ENCODE peak calls at places on chromosomes 16 and 17, in five cellular contexts. One of them, this sample, is unnamed.

GRCh38 chr17:35160354-35161201 is 13.0 kb downstream of the UNC45B start:
- DNase-seq in CD4-positive, alpha-beta memory T cell: peak
- DNase-seq in uterus: no peak
- DNase-seq in prostate gland: no peak
- DNase-seq in esophagus muscularis mucosa: no peak
- DNase-seq in this sample: peak

GRCh38 chr16:59573528-59574271 is 839.6 kb upstream of the GOT2 start:
- DNase-seq in CD4-positive, alpha-beta memory T cell: no peak
- DNase-seq in uterus: no peak
- DNase-seq in prostate gland: no peak
- DNase-seq in esophagus muscularis mucosa: no peak
- DNase-seq in this sample: no peak

GRCh38 chr17:81609541-81610353 is 27.2 kb downstream of the NPLOC4 start:
- DNase-seq in CD4-positive, alpha-beta memory T cell: no peak
- DNase-seq in uterus: no peak
- DNase-seq in prostate gland: no peak
- DNase-seq in esophagus muscularis mucosa: no peak
- DNase-seq in this sample: no peak

GRCh38 chr17:3544365-3544764 is 13.2 kb downstream of the TRPV3 start:
- DNase-seq in CD4-positive, alpha-beta memory T cell: no peak
- DNase-seq in uterus: no peak
- DNase-seq in prostate gland: no peak
- DNase-seq in esophagus muscularis mucosa: no peak
- DNase-seq in this sample: no peak

GRCh38 chr17:17315142-17315821 is 12.1 kb downstream of the NT5M start:
- DNase-seq in CD4-positive, alpha-beta memory T cell: no peak
- DNase-seq in uterus: no peak
- DNase-seq in prostate gland: peak
- DNase-seq in esophagus muscularis mucosa: no peak
- DNase-seq in this sample: no peak

GRCh38 chr17:19270347-19270950 is 33.3 kb downstream of the EPN2 start:
- DNase-seq in CD4-positive, alpha-beta memory T cell: no peak
- DNase-seq in uterus: no peak
- DNase-seq in prostate gland: no peak
- DNase-seq in esophagus muscularis mucosa: no peak
- DNase-seq in this sample: no peak

GRCh38 chr17:81491193-81491592 is 21.4 kb downstream of the ACTG1 start:
- DNase-seq in CD4-positive, alpha-beta memory T cell: no peak
- DNase-seq in uterus: no peak
- DNase-seq in prostate gland: no peak
- DNase-seq in esophagus muscularis mucosa: no peak
- DNase-seq in this sample: no peak

GRCh38 chr17:43608313-43608712 is 53.4 kb downstream of the MEOX1 start:
- DNase-seq in CD4-positive, alpha-beta memory T cell: no peak
- DNase-seq in uterus: no peak
- DNase-seq in prostate gland: no peak
- DNase-seq in esophagus muscularis mucosa: no peak
- DNase-seq in this sample: no peak

GRCh38 chr17:66716236-66717026 is 118.5 kb upstream of the CACNG5 start:
- DNase-seq in CD4-positive, alpha-beta memory T cell: no peak
- DNase-seq in uterus: no peak
- DNase-seq in prostate gland: no peak
- DNase-seq in esophagus muscularis mucosa: no peak
- DNase-seq in this sample: no peak

GRCh38 chr16:30669026-30670000 is 11.1 kb downstream of the FBRS start:
- DNase-seq in CD4-positive, alpha-beta memory T cell: no peak
- DNase-seq in uterus: no peak
- DNase-seq in prostate gland: no peak
- DNase-seq in esophagus muscularis mucosa: no peak
- DNase-seq in this sample: no peak

DNA sequence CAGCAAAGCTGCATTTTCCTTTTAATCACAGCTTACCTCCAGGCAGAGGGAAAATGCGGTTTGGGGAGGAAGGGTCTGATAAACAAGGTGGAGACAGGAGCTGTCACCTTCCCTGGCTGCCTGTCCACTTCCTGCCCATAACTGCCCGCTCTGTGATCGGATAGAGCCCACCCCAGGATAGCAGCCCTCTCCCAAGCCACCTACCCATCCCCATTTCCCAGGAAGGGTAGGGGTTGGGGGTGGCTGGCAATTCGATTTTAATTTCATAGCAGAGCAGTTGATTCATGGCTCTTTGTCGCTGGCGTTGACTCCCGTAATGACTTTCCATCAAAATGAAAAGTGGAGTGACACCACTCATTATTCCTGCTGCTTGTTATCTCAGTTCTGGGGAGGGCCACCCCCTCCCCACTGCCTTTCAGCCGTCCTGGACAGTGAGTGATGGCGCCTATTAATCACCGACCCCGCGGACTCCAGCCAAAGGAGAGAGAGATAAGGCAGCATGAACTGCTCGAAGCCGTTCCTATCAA is 11.2 kb downstream of the CDK5RAP3 start:
- DNase-seq in CD4-positive, alpha-beta memory T cell: no peak
- DNase-seq in uterus: no peak
- DNase-seq in prostate gland: no peak
- DNase-seq in esophagus muscularis mucosa: no peak
- DNase-seq in this sample: no peak
- H3K4me3 ChIP-seq in CD4-positive, alpha-beta memory T cell: no peak
- H3K4me3 ChIP-seq in uterus: no peak
- H3K4me3 ChIP-seq in prostate gland: no peak
- H3K4me3 ChIP-seq in esophagus muscularis mucosa: no peak
- H3K4me3 ChIP-seq in this sample: no peak

GRCh38 chr17:42518755-42519545 is 17.1 kb upstream of the NAGLU start:
- DNase-seq in CD4-positive, alpha-beta memory T cell: no peak
- DNase-seq in uterus: peak
- DNase-seq in prostate gland: no peak
- DNase-seq in esophagus muscularis mucosa: no peak
- DNase-seq in this sample: no peak
- H3K4me3 ChIP-seq in CD4-positive, alpha-beta memory T cell: no peak
- H3K4me3 ChIP-seq in uterus: no peak
- H3K4me3 ChIP-seq in prostate gland: no peak
- H3K4me3 ChIP-seq in esophagus muscularis mucosa: no peak
- H3K4me3 ChIP-seq in this sample: no peak

DNA sequence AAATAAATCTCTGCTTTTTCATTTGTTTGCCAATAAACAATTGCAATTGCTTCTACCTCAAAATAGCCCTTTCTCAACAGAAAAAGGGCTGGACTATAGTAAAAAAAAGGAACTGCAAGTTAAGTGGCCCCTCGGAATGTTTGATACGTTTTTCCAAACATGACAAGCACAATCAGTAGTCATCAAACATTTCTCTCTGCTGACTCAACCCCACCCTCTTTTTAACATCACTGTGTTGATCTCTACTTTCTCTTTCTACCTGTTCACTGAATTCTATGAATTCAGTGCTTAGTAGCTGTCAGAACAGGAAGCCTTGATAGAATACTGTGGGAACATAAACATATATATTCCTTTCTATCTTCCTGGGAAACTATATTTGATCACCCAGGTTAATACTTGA is 116.5 kb upstream of the AXIN2 start:
- DNase-seq in CD4-positive, alpha-beta memory T cell: no peak
- DNase-seq in uterus: no peak
- DNase-seq in prostate gland: no peak
- DNase-seq in esophagus muscularis mucosa: no peak
- DNase-seq in this sample: no peak
- H3K4me3 ChIP-seq in CD4-positive, alpha-beta memory T cell: no peak
- H3K4me3 ChIP-seq in uterus: no peak
- H3K4me3 ChIP-seq in prostate gland: no peak
- H3K4me3 ChIP-seq in esophagus muscularis mucosa: no peak
- H3K4me3 ChIP-seq in this sample: no peak

DNA sequence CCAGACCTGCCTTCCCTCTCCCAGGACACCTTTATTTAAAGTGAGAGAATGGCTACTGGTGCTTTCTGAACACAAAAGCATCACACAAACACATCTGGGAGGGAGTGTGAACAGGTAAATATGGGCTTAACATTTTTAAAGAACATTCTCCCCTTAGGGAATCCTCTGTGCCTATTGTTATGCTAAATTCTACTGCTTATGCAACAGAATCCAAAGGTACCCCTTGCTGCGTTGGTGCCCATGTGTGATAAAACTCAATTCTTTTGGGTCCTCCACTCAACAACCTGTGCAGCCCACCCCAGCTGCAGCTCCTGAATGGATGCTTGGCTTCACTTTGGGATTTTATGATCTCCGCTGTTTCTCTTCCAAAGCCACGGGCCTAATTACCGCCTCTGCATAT is 23.8 kb downstream of the RHBDL3 start:
- DNase-seq in CD4-positive, alpha-beta memory T cell: no peak
- DNase-seq in uterus: no peak
- DNase-seq in prostate gland: no peak
- DNase-seq in esophagus muscularis mucosa: no peak
- DNase-seq in this sample: no peak
- H3K4me3 ChIP-seq in CD4-positive, alpha-beta memory T cell: no peak
- H3K4me3 ChIP-seq in uterus: no peak
- H3K4me3 ChIP-seq in prostate gland: no peak
- H3K4me3 ChIP-seq in esophagus muscularis mucosa: no peak
- H3K4me3 ChIP-seq in this sample: no peak

GRCh38 chr17:6069611-6070279 is 434 bp upstream of the WSCD1 start:
- DNase-seq in CD4-positive, alpha-beta memory T cell: no peak
- DNase-seq in uterus: no peak
- DNase-seq in prostate gland: no peak
- DNase-seq in esophagus muscularis mucosa: no peak
- DNase-seq in this sample: no peak
- H3K4me3 ChIP-seq in CD4-positive, alpha-beta memory T cell: no peak
- H3K4me3 ChIP-seq in uterus: no peak
- H3K4me3 ChIP-seq in prostate gland: peak
- H3K4me3 ChIP-seq in esophagus muscularis mucosa: peak
- H3K4me3 ChIP-seq in this sample: no peak